ENCODE peak calls at places on chromosome 15, in five cellular contexts. X is SJSA1, F is HL-60, A is BJ, G is adipocyte. T is an unnamed sample. For H3K27me3, the result is how much of the 10 kb centered on the place peaks cover.

GRCh38 chr15:66908503-66909095 is 156.8 kb upstream of the SMAD3 start:
- DNase-seq in G (no peak), F (no peak), X (no peak), A (no peak), T (no peak)

GRCh38 chr15:31079519-31079918 is 22.0 kb downstream of the TRPM1 start:
- DNase-seq in A (peak), F (no peak), G (peak), X (no peak), T (peak)

GRCh38 chr15:75202251-75203016 is 752 bp downstream of the C15orf39 start:
- DNase-seq in F (peak), X (peak), G (peak), A (no peak), T (peak)

GRCh38 chr15:60044636-60045273 is 40.6 kb downstream of the FOXB1 start:
- DNase-seq in X (no peak), A (no peak), F (no peak), G (no peak), T (no peak)

GRCh38 chr15:69612112-69612511 is 159.5 kb downstream of the RPLP1 start:
- DNase-seq in G (no peak), X (no peak), A (no peak), F (no peak), T (no peak)

GRCh38 chr15:31513178-31513577 is 186.5 kb downstream of the KLF13 start:
- DNase-seq in X (no peak), G (no peak), A (no peak), F (no peak), T (no peak)

GRCh38 chr15:32730677-32731654 is 13.2 kb downstream of the GREM1 start:
- DNase-seq in A (no peak), F (no peak), G (peak), X (no peak), T (no peak)

GRCh38 chr15:84648539-84648938 is 5.5 kb downstream of the WDR73 start:
- DNase-seq in F (peak), G (peak), X (no peak), A (no peak), T (no peak)

GRCh38 chr15:98983333-98983732 is 24.3 kb downstream of the PGPEP1L start:
- DNase-seq in A (peak), F (peak), X (peak), G (peak), T (peak)

GRCh38 chr15:92667291-92667904 is 11.8 kb upstream of the FAM174B start:
- DNase-seq in G (no peak), F (no peak), X (no peak), A (no peak), T (no peak)

GRCh38 chr15:71565006-71565405 is 245.3 kb upstream of the NR2E3 start:
- DNase-seq in A (no peak), F (no peak), G (no peak), X (no peak), T (no peak)

GRCh38 chr15:63080638-63081250 is 38.2 kb downstream of the TPM1 start:
- DNase-seq in A (no peak), F (no peak), X (no peak), G (no peak), T (no peak)

GRCh38 chr15:40815042-40815678 is 7.9 kb upstream of the DNAJC17 start:
- DNase-seq in F (no peak), G (peak), X (no peak), A (no peak), T (no peak)

GRCh38 chr15:40766906-40767837 is 2.6 kb upstream of the C15orf62 start:
- DNase-seq in G (no peak), X (no peak), A (no peak), F (no peak), T (no peak)

GRCh38 chr15:66715181-66715624 is 13.2 kb downstream of the SMAD6 start:
- DNase-seq in X (no peak), F (no peak), A (no peak), G (no peak), T (no peak)

GRCh38 chr15:25811481-25811906 is 51.6 kb downstream of the ATP10A start:
- DNase-seq in A (no peak), X (no peak), G (no peak), F (no peak), T (no peak)
- H3K27me3 ChIP-seq in A (under half), X (under half), G (under half), F (under half), T (under half)

GRCh38 chr15:65085990-65086679 is 9.6 kb downstream of the KBTBD13 start:
- DNase-seq in F (peak), A (no peak), G (peak), X (peak), T (no peak)
- H3K27me3 ChIP-seq in F (under half), A (under half), G (under half), X (under half), T (under half)

GRCh38 chr15:57668074-57668473 is 38.4 kb upstream of the POLR2M start:
- DNase-seq in F (no peak), X (no peak), G (no peak), A (no peak), T (no peak)

GRCh38 chr15:57665939-57666338 is 40.6 kb upstream of the POLR2M start:
- DNase-seq in G (no peak), X (no peak), F (no peak), A (no peak), T (no peak)

GRCh38 chr15:57663262-57663661 is 43.3 kb upstream of the POLR2M start:
- DNase-seq in F (no peak), A (no peak), G (no peak), X (no peak), T (no peak)

GRCh38 chr15:57665187-57665586 is 41.3 kb upstream of the POLR2M start:
- DNase-seq in F (no peak), A (no peak), G (no peak), X (no peak), T (no peak)

GRCh38 chr15:57667171-57667924 is 39.2 kb upstream of the POLR2M start:
- DNase-seq in G (peak), A (peak), X (peak), F (no peak), T (peak)
- H3K27me3 ChIP-seq in G (under half), A (under half), X (under half), F (under half), T (under half)

DNA sequence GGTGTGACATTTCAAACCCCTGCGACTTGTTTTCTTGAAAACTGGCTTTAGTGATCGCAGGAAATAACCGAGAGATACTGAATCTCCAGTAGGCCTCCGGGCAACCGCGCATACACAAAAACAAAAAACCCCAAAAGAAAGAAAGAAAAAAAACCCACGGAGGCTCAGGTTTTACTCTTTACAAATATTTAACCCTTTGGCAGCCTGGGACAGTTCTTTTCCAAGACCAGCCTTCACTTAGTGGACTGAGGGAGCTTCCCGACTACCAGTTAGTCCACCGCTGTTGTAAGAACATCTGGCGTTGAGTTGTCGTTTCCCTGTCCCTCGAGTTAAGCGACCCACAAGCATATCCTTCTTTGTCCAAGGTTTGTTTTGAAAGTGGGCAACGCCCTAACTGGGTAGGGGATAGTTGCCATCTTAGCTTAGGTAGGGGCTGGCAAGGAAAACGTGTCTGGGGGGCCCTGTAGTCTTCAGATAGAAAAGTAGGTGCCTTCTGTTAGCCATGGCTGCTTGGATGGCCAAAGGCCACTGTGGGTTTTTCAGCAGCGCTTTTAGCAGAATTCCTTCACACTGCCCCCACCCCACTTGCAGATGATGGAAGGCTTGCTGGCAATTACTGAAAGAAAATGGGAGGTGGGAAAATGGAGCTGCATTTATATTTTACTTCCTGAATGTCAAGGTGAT is 6.9 kb downstream of the ISL2 start:
- DNase-seq in A (no peak), G (no peak), F (no peak), X (no peak), T (no peak)
- H3K27me3 ChIP-seq in A (under half), G (half or more), F (under half), X (under half), T (half or more)

DNA sequence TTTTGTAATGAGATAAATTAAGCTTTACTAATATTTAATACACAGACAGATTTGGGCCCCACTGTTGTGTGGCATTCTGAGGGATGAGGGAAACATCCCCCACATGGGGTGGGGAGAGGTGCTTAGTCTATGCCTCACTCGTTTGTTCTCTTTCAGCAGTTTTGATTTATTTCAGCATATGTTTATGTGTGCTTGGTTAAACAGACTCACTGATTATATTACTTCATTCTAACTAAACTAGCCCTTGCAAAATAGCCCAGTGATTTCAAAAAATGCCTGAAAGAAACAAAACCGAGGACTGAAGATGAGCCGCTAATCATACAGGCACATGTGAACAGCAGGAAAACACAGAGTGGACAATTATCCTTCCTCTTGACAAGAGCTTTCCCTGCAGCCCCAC is 27.2 kb downstream of the TNFAIP8L3 start:
- DNase-seq in X (no peak), G (no peak), A (no peak), F (no peak), T (no peak)
- H3K27me3 ChIP-seq in X (under half), G (under half), A (under half), F (under half), T (under half)

T was measured in AG04450.